ENCODE peak calls at places on chromosomes 13 and 19, in six cellular contexts. J is fibroblast of the aortic adventitia, H is BJ, O is pancreas, M is hepatocyte, C is GM20000. E is an unnamed sample.

GRCh38 chr19:4715529-4716221 is 8.0 kb downstream of the DPP9 start:
- DNase-seq in J (no peak), H (no peak), O (peak; percentile 56), M (no peak), C (no peak), E (no peak)

GRCh38 chr19:40661616-40662015 is 28.8 kb downstream of the NUMBL start:
- DNase-seq in J (no peak), H (no peak), O (no peak), M (no peak), C (no peak), E (no peak)

GRCh38 chr19:50357178-50358100 is 8.0 kb downstream of the NAPSA start:
- DNase-seq in J (peak; percentile 67), H (no peak), O (peak; percentile 67), M (peak; percentile 62), C (peak; percentile 59), E (no peak)

GRCh38 chr13:91520952-91521351 is 122.5 kb downstream of the GPC5 start:
- DNase-seq in J (no peak), H (no peak), O (no peak), M (no peak), C (no peak), E (no peak)

GRCh38 chr13:101977475-101977874 is 424.4 kb downstream of the FGF14 start:
- DNase-seq in J (no peak), H (no peak), O (no peak), M (no peak), C (no peak), E (no peak)

GRCh38 chr13:29454931-29455481 is 140.5 kb downstream of the SLC7A1 start:
- DNase-seq in J (no peak), H (peak; percentile 12), O (no peak), M (no peak), C (peak; percentile 53), E (no peak)

GRCh38 chr13:99859178-99860177 is 112.1 kb downstream of the ZIC5 start:
- DNase-seq in J (no peak), H (no peak), O (no peak), M (no peak), C (peak; percentile 17), E (no peak)

GRCh38 chr13:76884571-76885202 is 1.5 kb downstream of the KCTD12 start:
- DNase-seq in J (peak; percentile 67), H (no peak), O (no peak), M (peak; percentile 29), C (no peak), E (no peak)

GRCh38 chr13:44274838-44275237 is 98.8 kb upstream of the SERP2 start:
- DNase-seq in J (peak; percentile 32), H (no peak), O (no peak), M (peak; percentile 62), C (no peak), E (no peak)

GRCh38 chr19:31300406-31300805 is 48.8 kb downstream of the TSHZ3 start:
- DNase-seq in J (no peak), H (no peak), O (no peak), M (no peak), C (no peak), E (no peak)

GRCh38 chr13:48923376-48923775 is 52.3 kb upstream of the FNDC3A start:
- DNase-seq in J (peak; percentile 9), H (no peak), O (no peak), M (no peak), C (no peak), E (no peak)

GRCh38 chr13:74870865-74871264 is 611.1 kb downstream of the TBC1D4 start:
- DNase-seq in J (peak; percentile 27), H (peak; percentile 27), O (no peak), M (no peak), C (no peak), E (no peak)

GRCh38 chr13:68850160-68850559 is 1257.5 kb upstream of the ATXN8OS start:
- DNase-seq in J (no peak), H (no peak), O (no peak), M (peak; percentile 6), C (no peak), E (no peak)

GRCh38 chr13:29515372-29515771 is 80.1 kb downstream of the SLC7A1 start:
- DNase-seq in J (no peak), H (no peak), O (no peak), M (no peak), C (no peak), E (no peak)

GRCh38 chr13:48260970-48261369 is 28.0 kb downstream of the ITM2B start:
- DNase-seq in J (no peak), H (no peak), O (no peak), M (no peak), C (no peak), E (no peak)

DNA sequence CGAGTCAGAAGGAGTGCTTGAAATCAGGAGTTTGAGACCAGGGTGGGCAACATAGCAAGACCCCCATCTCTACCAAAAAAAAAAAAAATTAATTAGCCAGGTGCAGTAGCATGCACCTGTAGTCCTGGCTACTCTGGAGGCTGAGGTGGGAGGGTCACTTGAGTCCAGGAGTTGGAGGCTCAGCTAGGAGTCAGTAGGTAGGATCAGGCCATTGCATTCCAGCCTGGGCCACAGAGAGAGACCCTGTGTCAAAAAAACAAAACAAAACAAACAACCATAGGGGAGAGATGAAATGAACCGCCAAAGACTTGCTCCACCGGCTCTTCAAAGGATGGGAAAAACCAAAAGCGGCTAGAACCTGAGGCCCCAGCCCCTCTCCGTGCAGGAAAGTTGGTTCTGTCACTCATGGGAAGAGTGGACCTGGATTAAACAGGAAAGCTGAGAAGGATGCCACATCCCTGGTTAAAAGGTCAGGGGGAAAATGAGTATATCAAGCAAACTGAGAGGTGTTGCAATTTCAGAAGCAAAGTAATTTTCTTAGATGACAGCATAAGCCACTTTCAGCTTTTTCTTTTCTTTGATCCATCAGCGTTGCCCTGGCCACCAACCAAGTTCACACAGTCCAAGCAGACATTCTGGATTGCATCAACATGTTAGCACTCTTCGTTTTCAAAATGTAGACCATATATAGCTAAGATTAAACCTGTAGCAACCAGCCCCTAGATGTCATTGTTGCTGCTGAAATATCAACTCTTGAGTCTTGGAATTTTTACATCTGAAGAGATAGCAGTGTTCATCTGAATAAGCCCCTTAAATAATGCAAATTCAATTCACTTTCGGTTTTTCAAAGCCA is 8.9 kb upstream of the ZNF507 start:
- DNase-seq in J (peak; percentile 76), H (no peak), O (no peak), M (peak; percentile 32), C (no peak), E (no peak)
- TF ChIP-seq CTCF in J (peak; percentile 27), H (peak; percentile 14), O (no peak), M (peak; percentile 32), C (no peak), E (peak; percentile 30)

GRCh38 chr19:12782424-12783225 is 7.3 kb upstream of the HOOK2 start:
- DNase-seq in J (peak; percentile 91), H (no peak), O (peak; percentile 81), M (peak; percentile 89), C (peak; percentile 86), E (peak; percentile 74)
- TF ChIP-seq CTCF in J (no peak), H (no peak), O (no peak), M (peak; percentile 14), C (no peak), E (no peak)

GRCh38 chr19:42024622-42025111 is 30.6 kb upstream of the ATP1A3 start:
- DNase-seq in J (peak; percentile 66), H (peak; percentile 44), O (no peak), M (peak; percentile 54), C (no peak), E (no peak)

GRCh38 chr19:42021185-42021584 is 27.2 kb upstream of the ATP1A3 start:
- DNase-seq in J (no peak), H (no peak), O (no peak), M (no peak), C (no peak), E (no peak)

GRCh38 chr19:42023943-42024260 is 29.9 kb upstream of the ATP1A3 start:
- DNase-seq in J (no peak), H (no peak), O (no peak), M (no peak), C (no peak), E (no peak)

GRCh38 chr19:42022616-42023015 is 28.6 kb upstream of the ATP1A3 start:
- DNase-seq in J (no peak), H (no peak), O (no peak), M (no peak), C (no peak), E (no peak)

DNA sequence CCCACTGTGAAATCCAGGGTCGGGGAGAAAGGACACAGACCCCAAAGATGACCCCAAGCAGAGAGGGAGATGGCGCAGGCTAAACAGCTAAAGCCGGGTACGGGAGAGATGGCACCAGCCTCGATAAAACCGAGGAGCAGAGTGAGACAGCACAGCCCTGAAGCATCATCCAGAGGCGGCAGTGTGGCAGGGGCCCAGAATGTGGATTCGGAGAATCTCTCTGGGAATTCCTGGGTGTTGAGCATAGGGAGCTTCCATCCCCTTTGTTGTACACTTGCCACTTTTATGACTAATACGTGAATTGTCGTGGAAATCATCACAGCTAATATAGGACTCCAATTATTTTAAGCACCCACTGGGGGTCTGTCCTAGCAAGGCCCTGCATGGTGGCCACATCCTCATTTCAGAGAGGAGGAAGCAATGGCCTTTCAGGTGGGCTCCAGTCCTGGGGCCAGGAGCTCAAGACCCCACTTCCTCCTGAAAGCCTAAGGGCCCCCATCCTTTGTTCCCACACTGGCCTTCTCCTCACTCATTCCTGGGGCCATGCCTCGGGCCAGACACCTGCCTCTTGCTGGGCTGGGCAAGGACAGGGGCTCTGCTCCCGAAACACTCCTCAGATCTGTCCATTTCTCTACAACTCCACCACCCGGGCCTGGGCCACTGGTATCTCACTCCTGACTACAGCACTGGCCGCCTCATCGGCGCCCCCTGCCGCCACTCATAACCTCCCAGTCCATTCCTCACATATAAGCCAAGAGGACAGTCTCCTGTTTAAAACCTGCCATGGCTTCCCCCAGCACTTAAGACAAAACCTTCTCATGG is 29.3 kb upstream of the ATP1A3 start:
- DNase-seq in J (no peak), H (no peak), O (no peak), M (no peak), C (no peak), E (no peak)
- TF ChIP-seq CTCF in J (no peak), H (peak; percentile 52), O (no peak), M (peak; percentile 12), C (peak; percentile 45), E (peak; percentile 30)

GRCh38 chr19:29263305-29264080 is 50.5 kb upstream of the UQCRFS1 start:
- DNase-seq in J (peak; percentile 55), H (no peak), O (no peak), M (peak; percentile 64), C (peak; percentile 53), E (no peak)
- TF ChIP-seq CTCF in J (peak; percentile 83), H (peak; percentile 85), O (peak; percentile 65), M (peak; percentile 64), C (peak; percentile 86), E (peak; percentile 56)

DNA sequence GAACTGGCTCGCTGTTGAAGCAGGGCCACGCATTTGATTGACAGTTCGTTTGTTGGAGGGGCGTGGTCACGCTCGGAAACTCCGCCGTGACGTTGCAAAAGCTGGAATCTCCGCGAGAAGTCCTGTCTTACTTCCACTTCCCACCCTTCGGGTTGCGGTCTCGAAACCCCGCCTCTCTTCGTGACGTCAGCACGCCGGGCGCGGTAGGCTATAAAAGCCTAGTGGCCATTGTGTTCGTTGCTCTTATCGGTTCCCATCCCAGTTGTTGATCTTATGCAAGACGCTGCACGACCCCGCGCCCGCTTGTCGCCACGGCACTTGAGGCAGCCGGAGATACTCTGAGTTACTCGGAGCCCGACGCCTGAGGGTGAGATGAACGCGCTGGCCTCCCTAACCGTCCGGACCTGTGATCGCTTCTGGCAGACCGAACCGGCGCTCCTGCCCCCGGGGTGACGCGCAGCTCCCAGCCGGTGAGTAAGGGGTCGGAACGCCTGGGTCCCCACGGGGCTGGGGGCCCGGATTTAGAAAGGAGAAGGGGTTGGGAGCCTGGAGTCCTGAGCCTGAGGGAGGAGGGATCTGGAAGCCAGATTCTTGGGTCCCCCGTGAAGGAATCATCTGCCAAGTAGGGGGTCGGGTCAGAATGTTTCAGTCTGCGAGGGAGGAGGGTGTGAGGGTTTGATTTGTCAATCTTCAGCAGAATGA is at the start of gene PPP1R15A:
- DNase-seq in J (peak; percentile 98), H (peak; percentile 92), O (peak; percentile 97), M (peak; percentile 98), C (peak; percentile 96), E (peak; percentile 99)
- TF ChIP-seq CTCF in J (no peak), H (no peak), O (no peak), M (no peak), C (no peak), E (no peak)

GRCh38 chr19:29952127-29952526 is 10.1 kb downstream of the URI1 start:
- DNase-seq in J (peak; percentile 26), H (no peak), O (no peak), M (no peak), C (no peak), E (no peak)
- TF ChIP-seq CTCF in J (no peak), H (no peak), O (no peak), M (no peak), C (no peak), E (no peak)